ENCODE peak calls at places on chromosomes 3 and 15, in six cellular contexts. One of them, this sample, is unnamed. For H3K4me1, the result is how much of the 10 kb centered on the place peaks cover.

GRCh38 chr3:190581041-190581501 is 67.2 kb downstream of the IL1RAP start:
- DNase-seq in gastrocnemius medialis: no peak
- DNase-seq in thyroid gland: no peak
- DNase-seq in adrenal gland: no peak
- DNase-seq in heart left ventricle: no peak
- DNase-seq in vagina: no peak
- DNase-seq in this sample: no peak

GRCh38 chr3:39228496-39228895 is 36.1 kb upstream of the XIRP1 start:
- DNase-seq in gastrocnemius medialis: no peak
- DNase-seq in thyroid gland: no peak
- DNase-seq in adrenal gland: no peak
- DNase-seq in heart left ventricle: no peak
- DNase-seq in vagina: no peak
- DNase-seq in this sample: no peak

GRCh38 chr3:189132125-189132744 is 39.5 kb upstream of the TPRG1 start:
- DNase-seq in gastrocnemius medialis: peak
- DNase-seq in thyroid gland: peak
- DNase-seq in adrenal gland: peak
- DNase-seq in heart left ventricle: peak
- DNase-seq in vagina: no peak
- DNase-seq in this sample: no peak

GRCh38 chr3:141605883-141606282 is 119.1 kb downstream of the RASA2 start:
- DNase-seq in gastrocnemius medialis: no peak
- DNase-seq in thyroid gland: no peak
- DNase-seq in adrenal gland: no peak
- DNase-seq in heart left ventricle: no peak
- DNase-seq in vagina: no peak
- DNase-seq in this sample: no peak

GRCh38 chr3:138898301-138898700 is 48.6 kb downstream of the FOXL2 start:
- DNase-seq in gastrocnemius medialis: no peak
- DNase-seq in thyroid gland: no peak
- DNase-seq in adrenal gland: no peak
- DNase-seq in heart left ventricle: peak
- DNase-seq in vagina: no peak
- DNase-seq in this sample: no peak

GRCh38 chr15:68599560-68600071 is 20.8 kb downstream of the CORO2B start:
- DNase-seq in gastrocnemius medialis: no peak
- DNase-seq in thyroid gland: no peak
- DNase-seq in adrenal gland: peak
- DNase-seq in heart left ventricle: no peak
- DNase-seq in vagina: no peak
- DNase-seq in this sample: no peak

GRCh38 chr3:71219744-71220638 is 363.5 kb downstream of the FOXP1 start:
- DNase-seq in gastrocnemius medialis: no peak
- DNase-seq in thyroid gland: peak
- DNase-seq in adrenal gland: no peak
- DNase-seq in heart left ventricle: no peak
- DNase-seq in vagina: no peak
- DNase-seq in this sample: no peak

GRCh38 chr3:159807137-159808028 is 181.3 kb upstream of the IL12A start:
- DNase-seq in gastrocnemius medialis: no peak
- DNase-seq in thyroid gland: no peak
- DNase-seq in adrenal gland: no peak
- DNase-seq in heart left ventricle: no peak
- DNase-seq in vagina: no peak
- DNase-seq in this sample: no peak

GRCh38 chr3:19937459-19938362 is 3.7 kb upstream of the EFHB start:
- DNase-seq in gastrocnemius medialis: no peak
- DNase-seq in thyroid gland: no peak
- DNase-seq in adrenal gland: no peak
- DNase-seq in heart left ventricle: no peak
- DNase-seq in vagina: no peak
- DNase-seq in this sample: no peak

GRCh38 chr15:90262426-90262825 is 3.0 kb upstream of the NGRN start:
- DNase-seq in gastrocnemius medialis: no peak
- DNase-seq in thyroid gland: no peak
- DNase-seq in adrenal gland: no peak
- DNase-seq in heart left ventricle: no peak
- DNase-seq in vagina: no peak
- DNase-seq in this sample: no peak

GRCh38 chr15:90667063-90667754 is 49.9 kb upstream of the BLM start:
- DNase-seq in gastrocnemius medialis: no peak
- DNase-seq in thyroid gland: peak
- DNase-seq in adrenal gland: no peak
- DNase-seq in heart left ventricle: no peak
- DNase-seq in vagina: no peak
- DNase-seq in this sample: no peak

GRCh38 chr15:38638841-38639240 is 74.2 kb upstream of the RASGRP1 start:
- DNase-seq in gastrocnemius medialis: no peak
- DNase-seq in thyroid gland: no peak
- DNase-seq in adrenal gland: no peak
- DNase-seq in heart left ventricle: no peak
- DNase-seq in vagina: no peak
- DNase-seq in this sample: no peak

GRCh38 chr3:177286034-177286433 is 88.8 kb upstream of the TBL1XR1 start:
- DNase-seq in gastrocnemius medialis: no peak
- DNase-seq in thyroid gland: no peak
- DNase-seq in adrenal gland: no peak
- DNase-seq in heart left ventricle: no peak
- DNase-seq in vagina: no peak
- DNase-seq in this sample: no peak

GRCh38 chr3:118618247-118619040 is 416.2 kb downstream of the IGSF11 start:
- DNase-seq in gastrocnemius medialis: no peak
- DNase-seq in thyroid gland: no peak
- DNase-seq in adrenal gland: no peak
- DNase-seq in heart left ventricle: no peak
- DNase-seq in vagina: no peak
- DNase-seq in this sample: no peak

GRCh38 chr3:78721771-78722543 is 1045.8 kb downstream of the ROBO1 start:
- DNase-seq in gastrocnemius medialis: no peak
- DNase-seq in thyroid gland: no peak
- DNase-seq in adrenal gland: no peak
- DNase-seq in heart left ventricle: no peak
- DNase-seq in vagina: no peak
- DNase-seq in this sample: no peak

GRCh38 chr3:25823314-25823713 is 33.4 kb downstream of the OXSM start:
- DNase-seq in gastrocnemius medialis: no peak
- DNase-seq in thyroid gland: no peak
- DNase-seq in adrenal gland: no peak
- DNase-seq in heart left ventricle: no peak
- DNase-seq in vagina: no peak
- DNase-seq in this sample: no peak

GRCh38 chr3:148998715-148999413 is 7.5 kb downstream of the GYG1 start:
- DNase-seq in gastrocnemius medialis: no peak
- DNase-seq in thyroid gland: no peak
- DNase-seq in adrenal gland: no peak
- DNase-seq in heart left ventricle: no peak
- DNase-seq in vagina: no peak
- DNase-seq in this sample: no peak

GRCh38 chr3:179098388-179099077 is 26.9 kb upstream of the ZMAT3 start:
- DNase-seq in gastrocnemius medialis: no peak
- DNase-seq in thyroid gland: no peak
- DNase-seq in adrenal gland: no peak
- DNase-seq in heart left ventricle: no peak
- DNase-seq in vagina: no peak
- DNase-seq in this sample: no peak

GRCh38 chr3:36193448-36193847 is 186.9 kb upstream of the STAC start:
- DNase-seq in gastrocnemius medialis: no peak
- DNase-seq in thyroid gland: no peak
- DNase-seq in adrenal gland: no peak
- DNase-seq in heart left ventricle: no peak
- DNase-seq in vagina: no peak
- DNase-seq in this sample: no peak

GRCh38 chr3:151660890-151661289 is 72.8 kb upstream of the AADACL2 start:
- DNase-seq in gastrocnemius medialis: no peak
- DNase-seq in thyroid gland: no peak
- DNase-seq in adrenal gland: no peak
- DNase-seq in heart left ventricle: no peak
- DNase-seq in vagina: no peak
- DNase-seq in this sample: no peak

GRCh38 chr15:78065284-78065872 is 12.1 kb downstream of the TBC1D2B start:
- DNase-seq in gastrocnemius medialis: peak
- DNase-seq in thyroid gland: peak
- DNase-seq in adrenal gland: peak
- DNase-seq in heart left ventricle: peak
- DNase-seq in vagina: no peak
- DNase-seq in this sample: peak

GRCh38 chr15:57596978-57597377 is 5.3 kb downstream of the MYZAP start:
- DNase-seq in gastrocnemius medialis: no peak
- DNase-seq in thyroid gland: no peak
- DNase-seq in adrenal gland: no peak
- DNase-seq in heart left ventricle: no peak
- DNase-seq in vagina: no peak
- DNase-seq in this sample: peak

GRCh38 chr3:5197022-5197421 is 9.5 kb downstream of the EDEM1 start:
- DNase-seq in gastrocnemius medialis: no peak
- DNase-seq in thyroid gland: no peak
- DNase-seq in adrenal gland: no peak
- DNase-seq in heart left ventricle: no peak
- DNase-seq in vagina: no peak
- DNase-seq in this sample: no peak

GRCh38 chr3:72960812-72961518 is 35.6 kb upstream of the PPP4R2 start:
- DNase-seq in gastrocnemius medialis: peak
- DNase-seq in thyroid gland: peak
- DNase-seq in adrenal gland: peak
- DNase-seq in heart left ventricle: peak
- DNase-seq in vagina: no peak
- DNase-seq in this sample: peak

GRCh38 chr3:94272030-94272429 is 209.2 kb downstream of the NSUN3 start:
- DNase-seq in gastrocnemius medialis: no peak
- DNase-seq in thyroid gland: no peak
- DNase-seq in adrenal gland: no peak
- DNase-seq in heart left ventricle: no peak
- DNase-seq in vagina: no peak
- DNase-seq in this sample: no peak

GRCh38 chr3:126132751-126133511 is 47.5 kb downstream of the ALDH1L1 start:
- DNase-seq in gastrocnemius medialis: peak
- DNase-seq in thyroid gland: peak
- DNase-seq in adrenal gland: peak
- DNase-seq in heart left ventricle: peak
- DNase-seq in vagina: peak
- DNase-seq in this sample: peak

GRCh38 chr15:63018639-63019038 is 23.9 kb upstream of the TPM1 start:
- DNase-seq in gastrocnemius medialis: no peak
- DNase-seq in thyroid gland: no peak
- DNase-seq in adrenal gland: no peak
- DNase-seq in heart left ventricle: no peak
- DNase-seq in vagina: no peak
- DNase-seq in this sample: no peak

GRCh38 chr3:69927571-69927970 is 72.0 kb upstream of the SAMMSON start:
- DNase-seq in gastrocnemius medialis: no peak
- DNase-seq in thyroid gland: no peak
- DNase-seq in adrenal gland: no peak
- DNase-seq in heart left ventricle: no peak
- DNase-seq in vagina: no peak
- DNase-seq in this sample: no peak

GRCh38 chr15:57769266-57769665 is 62.8 kb downstream of the POLR2M start:
- DNase-seq in gastrocnemius medialis: peak
- DNase-seq in thyroid gland: peak
- DNase-seq in adrenal gland: no peak
- DNase-seq in heart left ventricle: peak
- DNase-seq in vagina: no peak
- DNase-seq in this sample: peak

GRCh38 chr15:74040115-74040850 is 42.1 kb downstream of the GOLGA6A start:
- DNase-seq in gastrocnemius medialis: peak
- DNase-seq in thyroid gland: no peak
- DNase-seq in adrenal gland: peak
- DNase-seq in heart left ventricle: peak
- DNase-seq in vagina: no peak
- DNase-seq in this sample: peak
- H3K4me1 ChIP-seq in gastrocnemius medialis: under half
- H3K4me1 ChIP-seq in thyroid gland: under half
- H3K4me1 ChIP-seq in adrenal gland: under half
- H3K4me1 ChIP-seq in heart left ventricle: under half
- H3K4me1 ChIP-seq in vagina: under half
- H3K4me1 ChIP-seq in this sample: under half

GRCh38 chr15:101267320-101268104 is 9.8 kb downstream of the SELENOS start:
- DNase-seq in gastrocnemius medialis: peak
- DNase-seq in thyroid gland: no peak
- DNase-seq in adrenal gland: no peak
- DNase-seq in heart left ventricle: no peak
- DNase-seq in vagina: no peak
- DNase-seq in this sample: peak
- TF ChIP-seq POLR2A in gastrocnemius medialis: no peak
- TF ChIP-seq POLR2A in thyroid gland: no peak
- TF ChIP-seq POLR2A in adrenal gland: no peak
- TF ChIP-seq POLR2A in heart left ventricle: no peak
- TF ChIP-seq POLR2A in vagina: no peak
- TF ChIP-seq POLR2A in this sample: peak

DNA sequence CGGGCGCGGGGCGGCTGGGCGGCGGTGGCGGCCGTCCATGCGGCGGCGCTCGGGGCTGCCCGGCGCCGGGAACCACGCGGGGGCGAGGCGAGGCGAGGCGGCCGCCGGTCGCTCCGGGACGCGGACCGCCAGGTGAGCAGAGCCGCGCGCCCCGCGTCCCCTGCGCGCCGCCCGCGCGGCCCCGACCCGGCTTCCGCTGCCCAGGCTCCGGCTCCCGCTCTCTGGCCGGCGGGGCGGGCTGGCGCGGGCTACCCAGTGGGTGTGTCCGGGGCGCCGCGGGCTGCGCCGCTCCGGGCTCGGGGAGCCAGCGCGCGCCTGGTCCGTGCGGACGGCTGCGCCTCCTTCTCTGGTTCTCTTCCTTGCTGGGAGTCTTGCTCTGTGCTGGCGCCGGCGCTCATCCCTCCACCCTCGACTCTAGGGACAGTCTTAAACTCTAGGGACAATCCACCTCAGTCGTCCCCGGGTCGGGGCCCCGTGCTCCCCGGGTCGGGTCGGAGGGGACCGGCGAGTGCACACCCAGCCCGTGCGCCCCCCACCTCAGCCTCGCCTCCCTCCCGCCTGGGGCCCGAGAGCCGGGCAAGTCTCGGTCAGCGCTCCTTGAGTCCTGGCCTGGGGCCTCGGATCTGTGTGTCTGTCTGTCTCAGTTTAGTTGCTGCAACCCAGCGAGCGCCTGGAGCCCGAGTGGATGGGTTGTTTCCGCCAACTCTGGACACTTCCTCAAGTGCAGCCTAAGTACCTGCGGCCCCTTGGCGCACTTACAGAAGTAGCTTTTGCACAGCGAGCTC is 488 bp downstream of the THSD4 start:
- DNase-seq in gastrocnemius medialis: peak
- DNase-seq in thyroid gland: peak
- DNase-seq in adrenal gland: peak
- DNase-seq in heart left ventricle: peak
- DNase-seq in vagina: no peak
- DNase-seq in this sample: peak
- H3K4me3 ChIP-seq in gastrocnemius medialis: peak
- H3K4me3 ChIP-seq in thyroid gland: peak
- H3K4me3 ChIP-seq in adrenal gland: no peak
- H3K4me3 ChIP-seq in heart left ventricle: peak
- H3K4me3 ChIP-seq in vagina: peak
- H3K4me3 ChIP-seq in this sample: peak

DNA sequence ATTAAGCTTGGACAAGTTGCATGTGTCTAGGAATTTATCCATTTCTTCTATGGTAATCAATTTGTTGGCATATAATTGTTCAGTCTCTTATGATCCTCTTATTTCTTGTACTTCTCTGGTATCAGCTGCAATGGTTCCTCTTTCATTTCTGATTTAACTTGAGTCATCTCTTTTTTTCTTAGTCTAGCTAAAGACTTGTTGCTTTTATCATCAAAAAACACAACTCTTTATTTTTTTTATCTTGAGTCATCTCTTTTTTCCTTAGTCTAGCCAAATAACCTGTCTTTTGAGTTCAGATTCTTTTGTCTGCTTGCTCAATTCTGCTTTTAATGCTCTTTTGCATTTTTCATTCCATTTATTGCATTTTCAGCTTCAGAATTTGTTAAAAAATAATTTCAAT is 37.3 kb downstream of the UBE3A start:
- DNase-seq in gastrocnemius medialis: no peak
- DNase-seq in thyroid gland: no peak
- DNase-seq in adrenal gland: no peak
- DNase-seq in heart left ventricle: no peak
- DNase-seq in vagina: no peak
- DNase-seq in this sample: no peak
- H3K4me1 ChIP-seq in gastrocnemius medialis: under half
- H3K4me1 ChIP-seq in thyroid gland: under half
- H3K4me1 ChIP-seq in adrenal gland: under half
- H3K4me1 ChIP-seq in heart left ventricle: under half
- H3K4me1 ChIP-seq in vagina: under half
- H3K4me1 ChIP-seq in this sample: under half

This sample was measured in body of pancreas.